ENCODE peak calls at places on chromosomes 3 and 15, in eight cellular contexts. One of them, this sample, is unnamed.

GRCh38 chr15:69604050-69604378 is 151.4 kb downstream of the RPLP1 start:
- DNase-seq in IMR-90: no peak
- DNase-seq in neural crest cell: no peak
- DNase-seq in choroid plexus epithelial cell: peak
- DNase-seq in foreskin fibroblast: no peak
- DNase-seq in natural killer cell: no peak
- DNase-seq in prostate gland: peak
- DNase-seq in CD4-positive, alpha-beta T cell: no peak
- DNase-seq in this sample: no peak

GRCh38 chr3:120214161-120214560 is 70.9 kb downstream of the GPR156 start:
- DNase-seq in IMR-90: no peak
- DNase-seq in neural crest cell: no peak
- DNase-seq in choroid plexus epithelial cell: peak
- DNase-seq in foreskin fibroblast: peak
- DNase-seq in natural killer cell: no peak
- DNase-seq in prostate gland: no peak
- DNase-seq in CD4-positive, alpha-beta T cell: no peak
- DNase-seq in this sample: no peak

GRCh38 chr3:74353039-74353438 is 261.4 kb downstream of the CNTN3 start:
- DNase-seq in IMR-90: no peak
- DNase-seq in neural crest cell: no peak
- DNase-seq in choroid plexus epithelial cell: peak
- DNase-seq in foreskin fibroblast: no peak
- DNase-seq in natural killer cell: no peak
- DNase-seq in prostate gland: no peak
- DNase-seq in CD4-positive, alpha-beta T cell: no peak
- DNase-seq in this sample: no peak

GRCh38 chr3:187110156-187110555 is 29.1 kb downstream of the RPL39L start:
- DNase-seq in IMR-90: no peak
- DNase-seq in neural crest cell: no peak
- DNase-seq in choroid plexus epithelial cell: no peak
- DNase-seq in foreskin fibroblast: no peak
- DNase-seq in natural killer cell: no peak
- DNase-seq in prostate gland: no peak
- DNase-seq in CD4-positive, alpha-beta T cell: no peak
- DNase-seq in this sample: no peak

GRCh38 chr15:62506217-62506805 is 341.2 kb upstream of the C2CD4B start:
- DNase-seq in IMR-90: peak
- DNase-seq in neural crest cell: no peak
- DNase-seq in choroid plexus epithelial cell: peak
- DNase-seq in foreskin fibroblast: peak
- DNase-seq in natural killer cell: no peak
- DNase-seq in prostate gland: peak
- DNase-seq in CD4-positive, alpha-beta T cell: no peak
- DNase-seq in this sample: no peak

GRCh38 chr3:16064660-16065414 is 109.6 kb upstream of the GALNT15 start:
- DNase-seq in IMR-90: peak
- DNase-seq in neural crest cell: no peak
- DNase-seq in choroid plexus epithelial cell: peak
- DNase-seq in foreskin fibroblast: peak
- DNase-seq in natural killer cell: no peak
- DNase-seq in prostate gland: no peak
- DNase-seq in CD4-positive, alpha-beta T cell: no peak
- DNase-seq in this sample: no peak

GRCh38 chr15:58019503-58020376 is 45.8 kb downstream of the ALDH1A2 start:
- DNase-seq in IMR-90: peak
- DNase-seq in neural crest cell: no peak
- DNase-seq in choroid plexus epithelial cell: peak
- DNase-seq in foreskin fibroblast: peak
- DNase-seq in natural killer cell: no peak
- DNase-seq in prostate gland: no peak
- DNase-seq in CD4-positive, alpha-beta T cell: no peak
- DNase-seq in this sample: no peak

GRCh38 chr3:113354307-113354706 is 87.0 kb downstream of the CFAP44 start:
- DNase-seq in IMR-90: no peak
- DNase-seq in neural crest cell: no peak
- DNase-seq in choroid plexus epithelial cell: no peak
- DNase-seq in foreskin fibroblast: peak
- DNase-seq in natural killer cell: no peak
- DNase-seq in prostate gland: no peak
- DNase-seq in CD4-positive, alpha-beta T cell: no peak
- DNase-seq in this sample: no peak

GRCh38 chr3:47418167-47419082 is 37.6 kb downstream of the PTPN23 start:
- DNase-seq in IMR-90: no peak
- DNase-seq in neural crest cell: no peak
- DNase-seq in choroid plexus epithelial cell: no peak
- DNase-seq in foreskin fibroblast: no peak
- DNase-seq in natural killer cell: no peak
- DNase-seq in prostate gland: no peak
- DNase-seq in CD4-positive, alpha-beta T cell: no peak
- DNase-seq in this sample: no peak

GRCh38 chr15:100703032-100703578 is 100.7 kb downstream of the ASB7 start:
- DNase-seq in IMR-90: peak
- DNase-seq in neural crest cell: no peak
- DNase-seq in choroid plexus epithelial cell: peak
- DNase-seq in foreskin fibroblast: peak
- DNase-seq in natural killer cell: no peak
- DNase-seq in prostate gland: no peak
- DNase-seq in CD4-positive, alpha-beta T cell: no peak
- DNase-seq in this sample: no peak

GRCh38 chr15:74322558-74323180 is 44.8 kb downstream of the CYP11A1 start:
- DNase-seq in IMR-90: peak
- DNase-seq in neural crest cell: peak
- DNase-seq in choroid plexus epithelial cell: peak
- DNase-seq in foreskin fibroblast: peak
- DNase-seq in natural killer cell: peak
- DNase-seq in prostate gland: peak
- DNase-seq in CD4-positive, alpha-beta T cell: peak
- DNase-seq in this sample: peak

GRCh38 chr3:42653560-42654330 is at the start of gene ZBTB47:
- DNase-seq in IMR-90: no peak
- DNase-seq in neural crest cell: no peak
- DNase-seq in choroid plexus epithelial cell: peak
- DNase-seq in foreskin fibroblast: peak
- DNase-seq in natural killer cell: no peak
- DNase-seq in prostate gland: no peak
- DNase-seq in CD4-positive, alpha-beta T cell: no peak
- DNase-seq in this sample: no peak

GRCh38 chr15:92606126-92606835 is 49.3 kb downstream of the FAM174B start:
- DNase-seq in IMR-90: no peak
- DNase-seq in neural crest cell: no peak
- DNase-seq in choroid plexus epithelial cell: no peak
- DNase-seq in foreskin fibroblast: no peak
- DNase-seq in natural killer cell: no peak
- DNase-seq in prostate gland: no peak
- DNase-seq in CD4-positive, alpha-beta T cell: no peak
- DNase-seq in this sample: no peak

GRCh38 chr15:41554915-41555314 is 4.1 kb upstream of the TYRO3 start:
- DNase-seq in IMR-90: no peak
- DNase-seq in neural crest cell: no peak
- DNase-seq in choroid plexus epithelial cell: no peak
- DNase-seq in foreskin fibroblast: no peak
- DNase-seq in natural killer cell: no peak
- DNase-seq in prostate gland: no peak
- DNase-seq in CD4-positive, alpha-beta T cell: no peak
- DNase-seq in this sample: no peak

GRCh38 chr15:39752991-39753390 is 29.6 kb downstream of the FSIP1 start:
- DNase-seq in IMR-90: no peak
- DNase-seq in neural crest cell: no peak
- DNase-seq in choroid plexus epithelial cell: no peak
- DNase-seq in foreskin fibroblast: no peak
- DNase-seq in natural killer cell: no peak
- DNase-seq in prostate gland: no peak
- DNase-seq in CD4-positive, alpha-beta T cell: no peak
- DNase-seq in this sample: no peak

GRCh38 chr3:196360586-196360985 is 22.4 kb upstream of the TM4SF19 start:
- DNase-seq in IMR-90: peak
- DNase-seq in neural crest cell: no peak
- DNase-seq in choroid plexus epithelial cell: no peak
- DNase-seq in foreskin fibroblast: no peak
- DNase-seq in natural killer cell: no peak
- DNase-seq in prostate gland: no peak
- DNase-seq in CD4-positive, alpha-beta T cell: no peak
- DNase-seq in this sample: no peak

GRCh38 chr15:25790003-25790660 is 73.0 kb downstream of the ATP10A start:
- DNase-seq in IMR-90: peak
- DNase-seq in neural crest cell: no peak
- DNase-seq in choroid plexus epithelial cell: peak
- DNase-seq in foreskin fibroblast: peak
- DNase-seq in natural killer cell: no peak
- DNase-seq in prostate gland: no peak
- DNase-seq in CD4-positive, alpha-beta T cell: no peak
- DNase-seq in this sample: no peak
- TF ChIP-seq CTCF in IMR-90: no peak
- TF ChIP-seq CTCF in neural crest cell: no peak
- TF ChIP-seq CTCF in choroid plexus epithelial cell: no peak
- TF ChIP-seq CTCF in foreskin fibroblast: no peak
- TF ChIP-seq CTCF in natural killer cell: no peak
- TF ChIP-seq CTCF in prostate gland: no peak
- TF ChIP-seq CTCF in CD4-positive, alpha-beta T cell: no peak
- TF ChIP-seq CTCF in this sample: no peak

GRCh38 chr3:61352300-61352699 is 101.0 kb upstream of the FHIT start:
- DNase-seq in IMR-90: no peak
- DNase-seq in neural crest cell: no peak
- DNase-seq in choroid plexus epithelial cell: no peak
- DNase-seq in foreskin fibroblast: no peak
- DNase-seq in natural killer cell: no peak
- DNase-seq in prostate gland: no peak
- DNase-seq in CD4-positive, alpha-beta T cell: no peak
- DNase-seq in this sample: no peak
- TF ChIP-seq CTCF in IMR-90: no peak
- TF ChIP-seq CTCF in neural crest cell: no peak
- TF ChIP-seq CTCF in choroid plexus epithelial cell: no peak
- TF ChIP-seq CTCF in foreskin fibroblast: no peak
- TF ChIP-seq CTCF in natural killer cell: no peak
- TF ChIP-seq CTCF in prostate gland: no peak
- TF ChIP-seq CTCF in CD4-positive, alpha-beta T cell: no peak
- TF ChIP-seq CTCF in this sample: no peak

DNA sequence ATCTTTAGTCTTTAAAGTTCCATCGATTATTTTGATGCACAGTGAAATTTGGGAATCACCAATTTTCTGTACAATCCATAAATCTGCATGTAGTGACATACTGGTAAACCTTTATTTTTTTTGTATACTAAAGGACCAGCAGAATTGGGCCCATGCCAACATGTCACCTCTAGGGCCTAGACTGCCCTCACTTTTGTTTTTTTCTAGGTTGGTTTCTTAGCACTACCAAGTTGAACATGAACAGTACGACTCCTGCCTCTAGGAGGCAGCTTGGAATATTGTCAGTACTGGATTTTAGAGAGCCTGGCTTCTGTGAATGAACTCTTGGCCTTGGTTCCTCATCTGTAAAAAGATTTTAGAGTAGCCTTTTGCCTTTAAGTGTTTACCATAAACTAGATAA is 32.3 kb downstream of the NKIRAS1 start:
- DNase-seq in IMR-90: no peak
- DNase-seq in neural crest cell: no peak
- DNase-seq in choroid plexus epithelial cell: no peak
- DNase-seq in foreskin fibroblast: peak
- DNase-seq in natural killer cell: no peak
- DNase-seq in prostate gland: no peak
- DNase-seq in CD4-positive, alpha-beta T cell: no peak
- DNase-seq in this sample: no peak
- TF ChIP-seq CTCF in IMR-90: peak
- TF ChIP-seq CTCF in neural crest cell: peak
- TF ChIP-seq CTCF in choroid plexus epithelial cell: peak
- TF ChIP-seq CTCF in foreskin fibroblast: peak
- TF ChIP-seq CTCF in natural killer cell: no peak
- TF ChIP-seq CTCF in prostate gland: no peak
- TF ChIP-seq CTCF in CD4-positive, alpha-beta T cell: no peak
- TF ChIP-seq CTCF in this sample: peak

GRCh38 chr15:55899537-55899936 is 93.9 kb downstream of the NEDD4 start:
- DNase-seq in IMR-90: no peak
- DNase-seq in neural crest cell: no peak
- DNase-seq in choroid plexus epithelial cell: no peak
- DNase-seq in foreskin fibroblast: no peak
- DNase-seq in natural killer cell: no peak
- DNase-seq in prostate gland: no peak
- DNase-seq in CD4-positive, alpha-beta T cell: no peak
- DNase-seq in this sample: no peak

GRCh38 chr15:55893852-55894251 is 99.6 kb downstream of the NEDD4 start:
- DNase-seq in IMR-90: no peak
- DNase-seq in neural crest cell: no peak
- DNase-seq in choroid plexus epithelial cell: no peak
- DNase-seq in foreskin fibroblast: no peak
- DNase-seq in natural killer cell: no peak
- DNase-seq in prostate gland: no peak
- DNase-seq in CD4-positive, alpha-beta T cell: no peak
- DNase-seq in this sample: no peak

GRCh38 chr15:55897560-55898336 is 95.7 kb downstream of the NEDD4 start:
- DNase-seq in IMR-90: peak
- DNase-seq in neural crest cell: peak
- DNase-seq in choroid plexus epithelial cell: peak
- DNase-seq in foreskin fibroblast: peak
- DNase-seq in natural killer cell: no peak
- DNase-seq in prostate gland: peak
- DNase-seq in CD4-positive, alpha-beta T cell: no peak
- DNase-seq in this sample: no peak

GRCh38 chr15:55900019-55900418 is 93.4 kb downstream of the NEDD4 start:
- DNase-seq in IMR-90: no peak
- DNase-seq in neural crest cell: no peak
- DNase-seq in choroid plexus epithelial cell: no peak
- DNase-seq in foreskin fibroblast: no peak
- DNase-seq in natural killer cell: no peak
- DNase-seq in prostate gland: no peak
- DNase-seq in CD4-positive, alpha-beta T cell: no peak
- DNase-seq in this sample: no peak

GRCh38 chr15:55894406-55894965 is 98.9 kb downstream of the NEDD4 start:
- DNase-seq in IMR-90: no peak
- DNase-seq in neural crest cell: no peak
- DNase-seq in choroid plexus epithelial cell: no peak
- DNase-seq in foreskin fibroblast: no peak
- DNase-seq in natural killer cell: no peak
- DNase-seq in prostate gland: no peak
- DNase-seq in CD4-positive, alpha-beta T cell: no peak
- DNase-seq in this sample: no peak
- TF ChIP-seq CTCF in IMR-90: no peak
- TF ChIP-seq CTCF in neural crest cell: no peak
- TF ChIP-seq CTCF in choroid plexus epithelial cell: no peak
- TF ChIP-seq CTCF in foreskin fibroblast: no peak
- TF ChIP-seq CTCF in natural killer cell: no peak
- TF ChIP-seq CTCF in prostate gland: no peak
- TF ChIP-seq CTCF in CD4-positive, alpha-beta T cell: no peak
- TF ChIP-seq CTCF in this sample: no peak

DNA sequence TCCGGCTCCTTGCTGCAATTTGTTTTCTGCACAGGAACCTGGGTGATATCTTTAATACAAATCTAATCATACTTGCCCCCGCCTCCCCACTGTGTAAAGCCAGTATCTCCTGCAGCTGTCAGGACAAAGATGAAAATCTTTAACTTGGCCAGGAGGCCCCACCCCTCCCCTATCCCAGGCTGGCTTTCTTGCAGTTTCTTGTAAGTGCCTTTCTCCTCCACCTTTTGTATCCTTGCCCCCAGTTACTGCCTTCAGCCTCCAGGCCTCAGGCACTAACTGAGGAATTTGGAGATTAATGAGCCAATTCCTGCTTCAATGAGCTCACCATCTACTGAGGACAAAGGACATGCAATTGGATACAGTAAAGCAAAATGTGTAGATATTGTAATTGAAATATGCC is 6.5 kb downstream of the GCSAM start:
- DNase-seq in IMR-90: peak
- DNase-seq in neural crest cell: no peak
- DNase-seq in choroid plexus epithelial cell: peak
- DNase-seq in foreskin fibroblast: peak
- DNase-seq in natural killer cell: no peak
- DNase-seq in prostate gland: no peak
- DNase-seq in CD4-positive, alpha-beta T cell: no peak
- DNase-seq in this sample: no peak
- TF ChIP-seq CTCF in IMR-90: no peak
- TF ChIP-seq CTCF in neural crest cell: no peak
- TF ChIP-seq CTCF in choroid plexus epithelial cell: no peak
- TF ChIP-seq CTCF in foreskin fibroblast: no peak
- TF ChIP-seq CTCF in natural killer cell: no peak
- TF ChIP-seq CTCF in prostate gland: no peak
- TF ChIP-seq CTCF in CD4-positive, alpha-beta T cell: no peak
- TF ChIP-seq CTCF in this sample: no peak

This sample was measured in type B pancreatic cell.